ENCODE peak calls at places on chromosomes 13 and 19, in nine cellular contexts. I is cardiac fibroblast, M is AG09319, Q is fibroblast of mammary gland, Y is AG10803, O is brain microvascular endothelial cell, X is cardiac muscle cell, E is bronchial epithelial cell, F is astrocyte of the cerebellum. H is an unnamed sample.

GRCh38 chr19:12867120-12868099 is 13.8 kb downstream of the DNASE2 start:
- DNase-seq in I (peak), M (no peak), Q (peak), Y (no peak), O (peak), X (peak), E (peak), F (no peak), H (peak)

GRCh38 chr13:32624441-32624840 is 38.2 kb downstream of the PDS5B start:
- DNase-seq in I (peak), M (no peak), Q (no peak), Y (peak), O (no peak), X (no peak), E (no peak), F (no peak), H (no peak)

GRCh38 chr13:40120288-40120687 is 464.8 kb downstream of the COG6 start:
- DNase-seq in I (peak), M (no peak), Q (peak), Y (peak), O (no peak), X (no peak), E (peak), F (no peak), H (no peak)

GRCh38 chr13:102799544-102800144 is 725 bp downstream of the BIVM start:
- DNase-seq in I (peak), M (no peak), Q (peak), Y (peak), O (peak), X (peak), E (no peak), F (no peak), H (peak)

GRCh38 chr19:1122972-1123363 is 19.2 kb downstream of the GPX4 start:
- DNase-seq in I (peak), M (peak), Q (peak), Y (peak), O (peak), X (peak), E (peak), F (no peak), H (no peak)

GRCh38 chr19:3378352-3379146 is 12.2 kb downstream of the NFIC start:
- DNase-seq in I (no peak), M (no peak), Q (no peak), Y (no peak), O (no peak), X (no peak), E (no peak), F (no peak), H (no peak)

GRCh38 chr19:51784922-51785690 is 9.9 kb upstream of the FPR3 start:
- DNase-seq in I (peak), M (peak), Q (peak), Y (peak), O (peak), X (no peak), E (peak), F (no peak), H (no peak)

GRCh38 chr13:43159007-43159406 is 135.6 kb downstream of the DNAJC15 start:
- DNase-seq in I (peak), M (peak), Q (peak), Y (peak), O (peak), X (no peak), E (peak), F (peak), H (no peak)

GRCh38 chr13:41462427-41462826 is 5.1 kb downstream of the RGCC start:
- DNase-seq in I (no peak), M (no peak), Q (no peak), Y (no peak), O (no peak), X (no peak), E (no peak), F (no peak), H (no peak)

GRCh38 chr19:46850228-46851203 is at the start of gene AP2S1:
- DNase-seq in I (peak), M (peak), Q (peak), Y (peak), O (peak), X (peak), E (peak), F (peak), H (peak)

GRCh38 chr13:25468330-25469178 is 96.8 kb downstream of the ATP8A2 start:
- DNase-seq in I (no peak), M (no peak), Q (no peak), Y (no peak), O (no peak), X (peak), E (no peak), F (no peak), H (no peak)

GRCh38 chr19:41395355-41395754 is 1.8 kb downstream of the EXOSC5 start:
- DNase-seq in I (no peak), M (no peak), Q (no peak), Y (no peak), O (no peak), X (no peak), E (no peak), F (no peak), H (no peak)

GRCh38 chr19:56350416-56351045 is 35.9 kb upstream of the ZSCAN5A start:
- DNase-seq in I (peak), M (no peak), Q (peak), Y (peak), O (peak), X (peak), E (peak), F (peak), H (no peak)

GRCh38 chr13:65977525-65977924 is 1252.6 kb downstream of the PCDH9 start:
- DNase-seq in I (no peak), M (no peak), Q (no peak), Y (no peak), O (no peak), X (no peak), E (no peak), F (no peak), H (no peak)

GRCh38 chr13:20475927-20476691 is 49.5 kb downstream of the CRYL1 start:
- DNase-seq in I (no peak), M (no peak), Q (no peak), Y (no peak), O (no peak), X (no peak), E (no peak), F (no peak), H (peak)

DNA sequence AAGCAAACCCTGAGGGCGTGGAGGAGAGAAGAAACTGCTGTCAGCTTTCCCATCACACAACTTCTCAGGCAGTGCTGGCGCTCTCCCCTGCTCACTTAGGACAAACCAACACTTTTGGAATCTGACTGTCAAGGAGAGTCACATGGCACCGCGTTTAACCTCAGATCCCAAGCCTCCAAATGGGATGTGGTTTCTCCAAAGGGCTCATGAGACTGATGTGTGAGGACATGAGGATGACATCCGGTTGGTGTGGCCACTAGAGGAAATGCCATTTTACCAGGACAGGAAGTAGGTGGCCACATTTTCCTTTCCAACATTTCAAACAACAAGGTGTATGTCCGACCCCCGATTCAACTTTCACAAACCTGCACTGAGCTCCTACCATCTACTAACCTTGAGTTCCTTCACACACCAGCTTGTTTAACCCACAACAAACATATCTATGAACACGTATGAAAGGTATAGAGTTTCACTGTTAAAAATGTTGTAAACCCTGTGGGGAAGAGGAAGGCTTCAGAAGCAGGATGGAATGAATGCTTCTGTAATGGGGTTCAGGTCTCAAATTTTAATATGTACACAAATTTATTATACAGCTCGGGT is 3.8 kb upstream of the DOCK9 start:
- DNase-seq in I (no peak), M (no peak), Q (peak), Y (peak), O (no peak), X (no peak), E (no peak), F (no peak), H (no peak)
- TF ChIP-seq CTCF in I (no peak), M (no peak), Q (no peak), Y (no peak), O (no peak), X (no peak), E (no peak), F (no peak), H (no peak)

DNA sequence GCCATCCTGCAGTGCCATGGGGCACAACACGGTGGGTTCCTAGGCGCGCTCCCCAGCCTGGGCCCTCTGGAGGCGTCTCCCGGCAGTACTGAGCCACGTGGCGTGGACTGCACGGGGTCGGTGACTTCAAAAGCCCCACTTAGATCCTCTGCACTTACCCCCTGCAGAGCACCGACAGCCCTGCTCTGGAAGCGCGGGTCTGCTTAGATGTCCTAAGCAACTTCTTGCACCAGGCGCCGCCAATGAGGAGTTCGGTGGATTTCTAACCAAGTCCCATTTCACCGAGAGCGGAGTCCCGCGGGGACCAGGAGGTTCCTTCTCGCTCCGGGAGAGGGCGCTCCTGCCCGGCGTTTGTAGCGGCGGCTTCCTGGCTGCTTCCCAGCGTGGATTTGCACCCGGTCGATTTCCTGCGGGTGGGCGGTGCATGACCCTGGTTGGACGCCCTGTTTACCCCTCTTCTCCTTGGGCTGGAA is 25.2 kb upstream of the ZNF845 start:
- DNase-seq in I (peak), M (no peak), Q (peak), Y (no peak), O (no peak), X (peak), E (no peak), F (no peak), H (no peak)
- TF ChIP-seq CTCF in I (peak), M (peak), Q (peak), Y (peak), O (no peak), X (no peak), E (peak), F (no peak), H (peak)

GRCh38 chr13:31105020-31105800 is 56.5 kb downstream of the HSPH1 start:
- DNase-seq in I (no peak), M (no peak), Q (peak), Y (no peak), O (no peak), X (no peak), E (no peak), F (no peak), H (no peak)
- TF ChIP-seq CTCF in I (no peak), M (no peak), Q (no peak), Y (peak), O (peak), X (no peak), E (peak), F (no peak), H (no peak)

DNA sequence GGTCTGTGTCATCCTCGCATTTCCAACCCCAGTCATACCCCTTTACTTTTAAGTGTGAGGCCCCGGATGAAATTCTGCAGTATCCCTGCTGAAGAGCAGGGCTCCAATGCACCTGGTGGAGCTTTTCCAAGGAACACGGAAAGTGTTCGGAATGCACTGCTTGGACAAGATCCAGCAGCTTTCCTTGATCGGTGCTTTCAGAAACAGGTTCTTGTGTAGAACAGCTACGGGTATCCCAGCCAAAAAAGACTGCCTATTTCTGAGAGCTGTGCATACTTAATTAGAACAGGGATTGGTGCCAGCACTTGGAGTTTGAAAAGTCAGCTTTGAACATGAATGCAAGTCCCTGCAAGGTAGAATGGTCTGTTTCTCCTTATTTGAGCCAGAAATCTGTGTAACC is 87.2 kb upstream of the C1QTNF9B start:
- DNase-seq in I (no peak), M (no peak), Q (no peak), Y (no peak), O (no peak), X (no peak), E (peak), F (peak), H (no peak)
- TF ChIP-seq CTCF in I (no peak), M (no peak), Q (no peak), Y (no peak), O (no peak), X (no peak), E (no peak), F (no peak), H (no peak)

H was measured in natural killer cell.